ENCODE peak calls at places on chromosomes 12 and 14, in six cellular contexts. One of them, this sample, is unnamed.

GRCh38 chr14:68546839-68547238 is 246.0 kb downstream of the ZFP36L1 start:
- DNase-seq in IMR-90: peak
- DNase-seq in GM12865: no peak
- DNase-seq in AG04449: peak
- DNase-seq in heart right ventricle: no peak
- DNase-seq in bronchial epithelial cell: peak
- DNase-seq in this sample: peak

GRCh38 chr14:65783576-65783975 is 371.0 kb downstream of the FUT8 start:
- DNase-seq in IMR-90: no peak
- DNase-seq in GM12865: no peak
- DNase-seq in AG04449: no peak
- DNase-seq in heart right ventricle: no peak
- DNase-seq in bronchial epithelial cell: peak
- DNase-seq in this sample: no peak

GRCh38 chr12:121916719-121917118 is 1.7 kb upstream of the CFAP251 start:
- DNase-seq in IMR-90: peak
- DNase-seq in GM12865: peak
- DNase-seq in AG04449: no peak
- DNase-seq in heart right ventricle: no peak
- DNase-seq in bronchial epithelial cell: no peak
- DNase-seq in this sample: no peak

GRCh38 chr14:64753999-64754398 is 49.8 kb downstream of the PLEKHG3 start:
- DNase-seq in IMR-90: no peak
- DNase-seq in GM12865: no peak
- DNase-seq in AG04449: no peak
- DNase-seq in heart right ventricle: no peak
- DNase-seq in bronchial epithelial cell: no peak
- DNase-seq in this sample: no peak

GRCh38 chr12:24838531-24838950 is 110.4 kb downstream of the BCAT1 start:
- DNase-seq in IMR-90: peak
- DNase-seq in GM12865: peak
- DNase-seq in AG04449: peak
- DNase-seq in heart right ventricle: no peak
- DNase-seq in bronchial epithelial cell: no peak
- DNase-seq in this sample: peak

GRCh38 chr14:96139169-96139568 is 65.5 kb upstream of the BDKRB2 start:
- DNase-seq in IMR-90: no peak
- DNase-seq in GM12865: no peak
- DNase-seq in AG04449: no peak
- DNase-seq in heart right ventricle: no peak
- DNase-seq in bronchial epithelial cell: no peak
- DNase-seq in this sample: no peak

GRCh38 chr14:79483472-79483871 is 727.8 kb downstream of the DIO2 start:
- DNase-seq in IMR-90: peak
- DNase-seq in GM12865: no peak
- DNase-seq in AG04449: no peak
- DNase-seq in heart right ventricle: no peak
- DNase-seq in bronchial epithelial cell: peak
- DNase-seq in this sample: peak

GRCh38 chr12:43805149-43805856 is 814 bp downstream of the TWF1 start:
- DNase-seq in IMR-90: no peak
- DNase-seq in GM12865: peak
- DNase-seq in AG04449: no peak
- DNase-seq in heart right ventricle: no peak
- DNase-seq in bronchial epithelial cell: no peak
- DNase-seq in this sample: no peak

GRCh38 chr12:77087427-77087826 is 22.1 kb upstream of the E2F7 start:
- DNase-seq in IMR-90: peak
- DNase-seq in GM12865: no peak
- DNase-seq in AG04449: peak
- DNase-seq in heart right ventricle: no peak
- DNase-seq in bronchial epithelial cell: peak
- DNase-seq in this sample: no peak

GRCh38 chr14:69648480-69649414 is 37.4 kb downstream of the SUSD6 start:
- DNase-seq in IMR-90: peak
- DNase-seq in GM12865: peak
- DNase-seq in AG04449: no peak
- DNase-seq in heart right ventricle: no peak
- DNase-seq in bronchial epithelial cell: peak
- DNase-seq in this sample: no peak

GRCh38 chr12:62899568-62900390 is 35.2 kb downstream of the PPM1H start:
- DNase-seq in IMR-90: no peak
- DNase-seq in GM12865: no peak
- DNase-seq in AG04449: no peak
- DNase-seq in heart right ventricle: no peak
- DNase-seq in bronchial epithelial cell: no peak
- DNase-seq in this sample: no peak

GRCh38 chr12:131313635-131314034 is 359.9 kb downstream of the ADGRD1 start:
- DNase-seq in IMR-90: no peak
- DNase-seq in GM12865: no peak
- DNase-seq in AG04449: no peak
- DNase-seq in heart right ventricle: no peak
- DNase-seq in bronchial epithelial cell: no peak
- DNase-seq in this sample: no peak

GRCh38 chr14:79229383-79229875 is 981.9 kb downstream of the DIO2 start:
- DNase-seq in IMR-90: peak
- DNase-seq in GM12865: no peak
- DNase-seq in AG04449: no peak
- DNase-seq in heart right ventricle: no peak
- DNase-seq in bronchial epithelial cell: no peak
- DNase-seq in this sample: no peak

GRCh38 chr14:100289916-100290606 is 16.2 kb downstream of the SLC25A29 start:
- DNase-seq in IMR-90: no peak
- DNase-seq in GM12865: no peak
- DNase-seq in AG04449: no peak
- DNase-seq in heart right ventricle: no peak
- DNase-seq in bronchial epithelial cell: no peak
- DNase-seq in this sample: no peak

GRCh38 chr12:71216725-71217579 is 59.2 kb upstream of the TSPAN8 start:
- DNase-seq in IMR-90: peak
- DNase-seq in GM12865: peak
- DNase-seq in AG04449: no peak
- DNase-seq in heart right ventricle: no peak
- DNase-seq in bronchial epithelial cell: peak
- DNase-seq in this sample: no peak
- TF ChIP-seq CTCF in IMR-90: no peak
- TF ChIP-seq CTCF in GM12865: peak
- TF ChIP-seq CTCF in AG04449: peak
- TF ChIP-seq CTCF in heart right ventricle: no peak
- TF ChIP-seq CTCF in bronchial epithelial cell: peak
- TF ChIP-seq CTCF in this sample: no peak

GRCh38 chr14:105480807-105481801 is 5.6 kb upstream of the CRIP1 start:
- DNase-seq in IMR-90: peak
- DNase-seq in GM12865: peak
- DNase-seq in AG04449: peak
- DNase-seq in heart right ventricle: peak
- DNase-seq in bronchial epithelial cell: peak
- DNase-seq in this sample: no peak
- H3K4me3 ChIP-seq in IMR-90: peak
- H3K4me3 ChIP-seq in GM12865: peak
- H3K4me3 ChIP-seq in AG04449: peak
- H3K4me3 ChIP-seq in heart right ventricle: peak
- H3K4me3 ChIP-seq in bronchial epithelial cell: peak
- H3K4me3 ChIP-seq in this sample: peak

GRCh38 chr12:54360717-54361456 is 3.4 kb downstream of the GPR84 start:
- DNase-seq in IMR-90: peak
- DNase-seq in GM12865: peak
- DNase-seq in AG04449: no peak
- DNase-seq in heart right ventricle: peak
- DNase-seq in bronchial epithelial cell: peak
- DNase-seq in this sample: no peak
- TF ChIP-seq CTCF in IMR-90: peak
- TF ChIP-seq CTCF in GM12865: peak
- TF ChIP-seq CTCF in AG04449: peak
- TF ChIP-seq CTCF in heart right ventricle: peak
- TF ChIP-seq CTCF in bronchial epithelial cell: peak
- TF ChIP-seq CTCF in this sample: peak

GRCh38 chr14:24397639-24398297 is 1.0 kb upstream of the NYNRIN start:
- DNase-seq in IMR-90: no peak
- DNase-seq in GM12865: no peak
- DNase-seq in AG04449: no peak
- DNase-seq in heart right ventricle: no peak
- DNase-seq in bronchial epithelial cell: no peak
- DNase-seq in this sample: no peak

GRCh38 chr14:24398298-24398942 is 383 bp upstream of the NYNRIN start:
- DNase-seq in IMR-90: no peak
- DNase-seq in GM12865: no peak
- DNase-seq in AG04449: no peak
- DNase-seq in heart right ventricle: peak
- DNase-seq in bronchial epithelial cell: no peak
- DNase-seq in this sample: no peak

GRCh38 chr14:24401810-24402702 is 3.3 kb downstream of the NYNRIN start:
- DNase-seq in IMR-90: no peak
- DNase-seq in GM12865: no peak
- DNase-seq in AG04449: no peak
- DNase-seq in heart right ventricle: no peak
- DNase-seq in bronchial epithelial cell: no peak
- DNase-seq in this sample: no peak

GRCh38 chr14:24398943-24399801 is at the start of gene NYNRIN:
- DNase-seq in IMR-90: peak
- DNase-seq in GM12865: no peak
- DNase-seq in AG04449: no peak
- DNase-seq in heart right ventricle: peak
- DNase-seq in bronchial epithelial cell: no peak
- DNase-seq in this sample: no peak

DNA sequence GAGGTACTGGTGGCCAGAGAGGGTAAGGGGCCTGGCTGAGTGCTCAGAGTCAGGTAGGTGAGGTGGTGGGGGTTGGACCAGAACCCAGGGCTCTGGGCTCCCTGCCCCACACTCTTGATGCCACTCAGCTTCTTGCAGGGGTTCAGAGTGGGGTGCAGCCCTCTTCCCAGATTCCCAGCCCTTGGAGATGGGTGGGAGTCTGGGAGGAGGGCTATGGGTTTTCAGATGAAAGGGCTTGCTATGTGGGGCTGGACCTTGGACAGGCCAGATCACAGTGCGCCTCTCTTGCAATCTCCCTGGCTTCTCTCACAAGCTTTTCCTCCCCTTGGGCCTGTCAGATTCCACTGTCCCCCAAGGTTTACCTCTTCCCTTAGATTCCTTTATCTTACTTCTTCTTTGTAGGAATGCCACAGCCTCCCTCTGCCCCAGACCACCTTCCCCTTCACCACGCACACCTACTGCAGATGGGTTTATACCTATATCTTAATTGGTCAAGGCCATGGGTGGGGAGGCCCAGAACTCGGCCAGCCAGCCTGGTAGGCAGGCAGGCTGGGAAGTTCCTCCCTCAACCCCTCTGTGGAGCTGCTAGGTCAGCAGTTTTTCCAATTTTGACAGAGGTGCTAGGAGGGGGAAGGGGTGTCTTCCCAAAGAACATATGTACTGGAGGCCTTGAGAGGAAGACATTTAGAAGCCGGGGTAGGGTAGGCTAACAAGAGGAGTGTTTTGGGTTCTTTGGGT is 1.3 kb downstream of the NYNRIN start:
- DNase-seq in IMR-90: no peak
- DNase-seq in GM12865: no peak
- DNase-seq in AG04449: no peak
- DNase-seq in heart right ventricle: no peak
- DNase-seq in bronchial epithelial cell: no peak
- DNase-seq in this sample: no peak
- H3K4me3 ChIP-seq in IMR-90: peak
- H3K4me3 ChIP-seq in GM12865: no peak
- H3K4me3 ChIP-seq in AG04449: peak
- H3K4me3 ChIP-seq in heart right ventricle: peak
- H3K4me3 ChIP-seq in bronchial epithelial cell: no peak
- H3K4me3 ChIP-seq in this sample: peak

GRCh38 chr12:109842021-109842420 is 8.8 kb upstream of the TRPV4 start:
- DNase-seq in IMR-90: no peak
- DNase-seq in GM12865: no peak
- DNase-seq in AG04449: no peak
- DNase-seq in heart right ventricle: no peak
- DNase-seq in bronchial epithelial cell: no peak
- DNase-seq in this sample: no peak
- TF ChIP-seq CTCF in IMR-90: peak
- TF ChIP-seq CTCF in GM12865: no peak
- TF ChIP-seq CTCF in AG04449: no peak
- TF ChIP-seq CTCF in heart right ventricle: no peak
- TF ChIP-seq CTCF in bronchial epithelial cell: no peak
- TF ChIP-seq CTCF in this sample: no peak

This sample was measured in BJ.